ENCODE peak calls at places on chromosomes 12 and 14, in nine cellular contexts. Q is GM23248; T is transverse colon; C is adipocyte; K is colonic mucosa; Y is ovary; J is psoas muscle; R is CD8-positive, alpha-beta memory T cell; P is H9. A is an unnamed sample.

GRCh38 chr12:108561852-108562347 is 496 bp upstream of the ISCU start:
- DNase-seq in C (no peak), K (no peak), J (no peak), T (no peak), R (no peak), Q (no peak), P (no peak), Y (no peak), A (no peak)

GRCh38 chr12:16037533-16037932 is 126.4 kb downstream of the DERA start:
- DNase-seq in C (no peak), J (no peak), K (no peak), P (no peak), T (no peak), Q (no peak), Y (no peak), R (no peak), A (no peak)

GRCh38 chr14:94047581-94047980 is 21.4 kb downstream of the OTUB2 start:
- DNase-seq in P (peak; percentile 14), K (no peak), J (peak; percentile 3), T (no peak), Q (no peak), C (no peak), R (no peak), Y (no peak), A (no peak)

GRCh38 chr14:95294320-95294719 is 25.4 kb downstream of the CLMN start:
- DNase-seq in R (no peak), P (no peak), T (no peak), Y (no peak), J (no peak), K (no peak), Q (no peak), C (no peak), A (no peak)

GRCh38 chr12:64895541-64895940 is 71.1 kb downstream of the TBC1D30 start:
- DNase-seq in Q (peak; percentile 84), P (no peak), Y (no peak), R (no peak), C (peak; percentile 31), J (no peak), K (no peak), T (no peak), A (no peak)

GRCh38 chr14:43003845-43004244 is 1397.2 kb downstream of the LRFN5 start:
- DNase-seq in P (no peak), C (no peak), T (no peak), J (no peak), Q (peak; percentile 0), Y (no peak), K (no peak), R (no peak), A (no peak)

GRCh38 chr14:73887116-73887490 is 444 bp downstream of the ZNF410 start:
- DNase-seq in C (no peak), Q (peak; percentile 64), K (no peak), P (no peak), T (no peak), Y (no peak), J (no peak), R (no peak), A (no peak)

GRCh38 chr14:96245710-96246534 is 10.1 kb upstream of the BDKRB1 start:
- DNase-seq in C (peak; percentile 66), Y (no peak), K (no peak), R (no peak), J (no peak), P (no peak), Q (peak; percentile 88), T (no peak), A (no peak)

GRCh38 chr12:18750087-18750486 is 12.2 kb downstream of the CAPZA3 start:
- DNase-seq in R (no peak), T (no peak), C (peak; percentile 59), J (no peak), K (no peak), Y (no peak), Q (peak; percentile 20), P (no peak), A (no peak)

GRCh38 chr14:95424533-95424932 is 91.9 kb downstream of the SYNE3 start:
- DNase-seq in K (no peak), J (no peak), Y (peak; percentile 56), P (no peak), Q (peak; percentile 31), T (no peak), R (no peak), C (peak; percentile 49), A (no peak)

GRCh38 chr14:50068496-50068895 is 47.9 kb downstream of the VCPKMT start:
- DNase-seq in C (no peak), P (no peak), J (no peak), Q (no peak), T (no peak), R (no peak), K (peak; percentile 22), Y (no peak), A (no peak)

GRCh38 chr12:50723870-50724269 is 40.0 kb upstream of the ATF1 start:
- DNase-seq in P (no peak), C (no peak), R (no peak), Q (no peak), K (no peak), J (no peak), Y (no peak), T (no peak), A (no peak)

GRCh38 chr14:60133487-60133886 is 31.7 kb downstream of the DHRS7 start:
- DNase-seq in C (no peak), P (no peak), Q (peak; percentile 53), T (no peak), Y (no peak), J (no peak), K (no peak), R (no peak), A (no peak)

GRCh38 chr12:69054343-69055056 is 121.5 kb upstream of the CPM start:
- DNase-seq in Y (no peak), C (no peak), J (no peak), Q (no peak), T (no peak), R (no peak), P (no peak), K (no peak), A (no peak)

GRCh38 chr12:105729931-105730330 is 399.4 kb downstream of the C12orf75 start:
- DNase-seq in P (no peak), K (no peak), R (no peak), J (no peak), Y (no peak), T (no peak), C (no peak), Q (no peak), A (no peak)

GRCh38 chr14:68665792-68666195 is 127.1 kb downstream of the ZFP36L1 start:
- DNase-seq in J (no peak), K (no peak), C (no peak), P (no peak), Y (no peak), T (no peak), Q (no peak), R (no peak), A (no peak)

GRCh38 chr12:132940071-132940719 is 15.9 kb downstream of the ZNF605 start:
- DNase-seq in R (no peak), Y (no peak), T (no peak), C (no peak), P (no peak), J (no peak), K (no peak), Q (no peak), A (no peak)

GRCh38 chr12:132936163-132936562 is 19.9 kb downstream of the ZNF605 start:
- DNase-seq in P (no peak), T (no peak), J (no peak), K (no peak), C (no peak), R (no peak), Y (no peak), Q (no peak), A (no peak)

GRCh38 chr12:132942611-132943010 is 13.5 kb downstream of the ZNF605 start:
- DNase-seq in Q (no peak), K (no peak), C (no peak), P (no peak), J (no peak), R (no peak), T (no peak), Y (no peak), A (no peak)

GRCh38 chr12:132941336-132941954 is 14.7 kb downstream of the ZNF605 start:
- DNase-seq in Y (no peak), K (no peak), J (no peak), Q (no peak), P (no peak), R (no peak), C (no peak), T (no peak), A (no peak)

GRCh38 chr12:132937476-132937875 is 18.6 kb downstream of the ZNF605 start:
- DNase-seq in C (no peak), K (no peak), P (no peak), Y (no peak), J (no peak), Q (no peak), R (no peak), T (no peak), A (no peak)
- H3K9me3 ChIP-seq in C (peaks cover 81% of the 10 kb centered on the region), K (no peaks in the 10 kb centered on the region), P (peaks cover 45% of the 10 kb centered on the region), Y (peaks cover 4% of the 10 kb centered on the region), J (peaks cover 61% of the 10 kb centered on the region), Q (peaks cover 6% of the 10 kb centered on the region), R (peaks cover 16% of the 10 kb centered on the region), T (peaks cover 74% of the 10 kb centered on the region), A (no peaks in the 10 kb centered on the region)

GRCh38 chr14:104246401-104247335 is 108.3 kb downstream of the KIF26A start:
- DNase-seq in R (no peak), Y (peak; percentile 13), J (no peak), C (no peak), Q (no peak), K (no peak), P (peak; percentile 20), T (no peak), A (no peak)
- H3K9me3 ChIP-seq in R (no peaks in the 10 kb centered on the region), Y (no peaks in the 10 kb centered on the region), J (peaks cover 6% of the 10 kb centered on the region), C (peaks cover 16% of the 10 kb centered on the region), Q (no peaks in the 10 kb centered on the region), K (no peaks in the 10 kb centered on the region), P (peaks cover 12% of the 10 kb centered on the region), T (peaks cover 4% of the 10 kb centered on the region), A (peaks cover 10% of the 10 kb centered on the region)

DNA sequence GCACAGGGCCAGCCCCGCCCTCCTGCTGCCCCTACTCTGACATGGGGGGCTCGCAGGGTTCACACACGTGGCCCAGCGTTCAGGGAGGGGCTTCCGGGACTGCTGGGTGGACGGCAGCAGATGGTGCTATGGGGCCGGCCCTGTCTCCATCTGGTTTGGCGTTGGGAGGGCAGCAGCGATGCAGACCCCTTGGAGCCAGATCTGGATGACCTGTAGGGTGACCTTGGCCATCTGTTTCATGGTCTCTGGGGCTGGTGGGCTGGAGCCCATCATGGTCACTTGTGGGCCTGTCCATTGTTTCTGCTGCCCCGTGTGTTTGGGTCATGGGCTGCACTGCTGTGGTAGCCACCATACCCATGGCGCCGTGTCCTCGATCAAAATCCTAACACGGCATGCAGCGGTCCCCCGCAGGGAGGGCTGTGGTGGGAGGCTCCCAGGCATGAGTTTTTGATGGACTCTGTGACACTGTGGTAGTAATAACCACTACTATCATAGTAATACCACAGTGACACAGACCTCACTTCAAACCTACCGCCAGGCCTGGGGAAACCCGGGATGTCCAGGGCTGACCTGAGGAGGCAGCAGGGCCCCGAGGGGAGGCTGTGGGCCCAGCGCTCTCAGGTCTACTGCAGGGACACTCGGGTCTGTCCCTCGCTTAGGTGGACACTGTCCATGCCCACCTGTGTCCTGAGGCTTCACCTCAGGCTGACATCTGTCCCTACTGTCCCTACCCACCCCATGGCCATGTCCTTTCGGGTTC is 359.4 kb downstream of the TMEM121 start:
- DNase-seq in Y (peak; percentile 13), K (no peak), C (no peak), T (peak; percentile 4), P (no peak), J (peak; percentile 28), Q (no peak), R (peak; percentile 39), A (peak; percentile 14)
- H3K9me3 ChIP-seq in Y (no peaks in the 10 kb centered on the region), K (no peaks in the 10 kb centered on the region), C (no peaks in the 10 kb centered on the region), T (no peaks in the 10 kb centered on the region), P (peaks cover 65% of the 10 kb centered on the region), J (no peaks in the 10 kb centered on the region), Q (no peaks in the 10 kb centered on the region), R (no peaks in the 10 kb centered on the region), A (no peaks in the 10 kb centered on the region)

GRCh38 chr14:48751293-48751692 is 834.9 kb downstream of the RPS29 start:
- DNase-seq in P (no peak), T (no peak), J (no peak), K (no peak), C (no peak), Y (no peak), R (no peak), Q (no peak), A (no peak)
- H3K9me3 ChIP-seq in P (no peaks in the 10 kb centered on the region), T (no peaks in the 10 kb centered on the region), J (no peaks in the 10 kb centered on the region), K (no peaks in the 10 kb centered on the region), C (no peaks in the 10 kb centered on the region), Y (no peaks in the 10 kb centered on the region), R (no peaks in the 10 kb centered on the region), Q (no peaks in the 10 kb centered on the region), A (peaks cover 12% of the 10 kb centered on the region)